ENCODE peak calls at places on chromosome 21, in nine cellular contexts. I is neural crest cell; B is CD4-positive, alpha-beta T cell; V is GF-D8; A is GM04504; Y is fibroblast of lung; W is ELR; G is COR-L47; R is fibroblast of the aortic adventitia. J is an unnamed sample.

GRCh38 chr21:16891821-16892220 is 621.0 kb upstream of the CXADR start:
- DNase-seq in W (no peak), Y (peak), A (peak), B (no peak), I (no peak), R (peak), G (no peak), V (no peak), J (no peak)

GRCh38 chr21:44711327-44712202 is at the start of gene TSPEAR:
- DNase-seq in W (no peak), B (no peak), A (no peak), Y (no peak), V (no peak), R (no peak), G (peak), I (no peak), J (no peak)

GRCh38 chr21:41763398-41763931 is 3.4 kb downstream of the RIPK4 start:
- DNase-seq in Y (no peak), A (no peak), R (no peak), W (no peak), G (peak), I (no peak), V (no peak), B (no peak), J (no peak)

GRCh38 chr21:45322231-45322959 is 34.7 kb upstream of the POFUT2 start:
- DNase-seq in R (no peak), W (no peak), B (peak), G (no peak), I (no peak), V (no peak), Y (no peak), A (no peak), J (peak)

GRCh38 chr21:15063081-15063820 is 1.5 kb downstream of the NRIP1 start:
- DNase-seq in W (peak), B (no peak), I (no peak), Y (no peak), V (no peak), R (peak), A (no peak), G (no peak), J (no peak)

GRCh38 chr21:27423906-27424595 is 457.2 kb upstream of the ADAMTS5 start:
- DNase-seq in I (no peak), G (no peak), V (no peak), B (no peak), Y (no peak), A (no peak), W (peak), R (peak), J (no peak)

GRCh38 chr21:25997788-25998611 is 172.6 kb downstream of the APP start:
- DNase-seq in A (no peak), B (no peak), W (no peak), V (no peak), I (no peak), R (no peak), Y (no peak), G (peak), J (no peak)

GRCh38 chr21:32772281-32773047 is 909 bp upstream of the PAXBP1 start:
- DNase-seq in I (no peak), G (peak), Y (no peak), W (peak), R (peak), A (peak), B (peak), V (peak), J (peak)

GRCh38 chr21:34889287-34889536 is 159.9 kb downstream of the RUNX1 start:
- DNase-seq in R (peak), Y (peak), G (peak), W (peak), B (peak), I (peak), V (no peak), A (no peak), J (peak)